ENCODE peak calls at places on chromosomes 16 and 17, in five cellular contexts. One of them, this sample, is unnamed.

GRCh38 chr16:84607694-84608093 is 10.2 kb downstream of the COTL1 start:
- DNase-seq in spleen: no peak
- DNase-seq in uterus: no peak
- DNase-seq in ovary: no peak
- DNase-seq in esophagus muscularis mucosa: no peak
- DNase-seq in this sample: no peak

GRCh38 chr16:89115216-89115949 is 21.7 kb downstream of the ACSF3 start:
- DNase-seq in spleen: peak; percentile 96
- DNase-seq in ovary: no peak
- DNase-seq in uterus: no peak
- DNase-seq in esophagus muscularis mucosa: peak; percentile 93
- DNase-seq in this sample: peak; percentile 49

GRCh38 chr17:72117470-72117747 is 3.4 kb upstream of the SOX9 start:
- DNase-seq in esophagus muscularis mucosa: no peak
- DNase-seq in uterus: no peak
- DNase-seq in ovary: no peak
- DNase-seq in spleen: no peak
- DNase-seq in this sample: no peak

GRCh38 chr16:50326835-50327465 is 41.8 kb downstream of the BRD7 start:
- DNase-seq in spleen: no peak
- DNase-seq in ovary: no peak
- DNase-seq in uterus: no peak
- DNase-seq in esophagus muscularis mucosa: no peak
- DNase-seq in this sample: no peak

GRCh38 chr17:38601539-38602351 is 4.0 kb downstream of the SRCIN1 start:
- DNase-seq in spleen: no peak
- DNase-seq in uterus: no peak
- DNase-seq in esophagus muscularis mucosa: no peak
- DNase-seq in ovary: no peak
- DNase-seq in this sample: no peak

GRCh38 chr17:34300652-34301390 is 15.3 kb downstream of the CCL11 start:
- DNase-seq in spleen: no peak
- DNase-seq in esophagus muscularis mucosa: no peak
- DNase-seq in ovary: no peak
- DNase-seq in uterus: no peak
- DNase-seq in this sample: no peak

GRCh38 chr16:88077328-88078108 is 126.3 kb downstream of the BANP start:
- DNase-seq in esophagus muscularis mucosa: no peak
- DNase-seq in spleen: peak; percentile 67
- DNase-seq in uterus: no peak
- DNase-seq in ovary: no peak
- DNase-seq in this sample: no peak

GRCh38 chr17:62981933-62982332 is 15.9 kb downstream of the TANC2 start:
- DNase-seq in esophagus muscularis mucosa: no peak
- DNase-seq in uterus: no peak
- DNase-seq in ovary: no peak
- DNase-seq in spleen: no peak
- DNase-seq in this sample: no peak

GRCh38 chr16:19131809-19132777 is 18.3 kb downstream of the ITPRIPL2 start:
- DNase-seq in ovary: no peak
- DNase-seq in spleen: no peak
- DNase-seq in uterus: no peak
- DNase-seq in esophagus muscularis mucosa: no peak
- DNase-seq in this sample: no peak

GRCh38 chr16:53130193-53131049 is 75.6 kb downstream of the CHD9 start:
- DNase-seq in ovary: peak; percentile 94
- DNase-seq in spleen: peak; percentile 99
- DNase-seq in uterus: peak; percentile 95
- DNase-seq in esophagus muscularis mucosa: peak; percentile 99
- DNase-seq in this sample: peak; percentile 97

GRCh38 chr17:67433248-67433924 is 56.3 kb downstream of the PITPNC1 start:
- DNase-seq in esophagus muscularis mucosa: no peak
- DNase-seq in ovary: no peak
- DNase-seq in uterus: no peak
- DNase-seq in spleen: no peak
- DNase-seq in this sample: no peak

GRCh38 chr16:5001571-5001970 is 32.2 kb downstream of the NAGPA start:
- DNase-seq in uterus: no peak
- DNase-seq in esophagus muscularis mucosa: no peak
- DNase-seq in spleen: peak; percentile 31
- DNase-seq in ovary: no peak
- DNase-seq in this sample: no peak

GRCh38 chr16:67449739-67450138 is 18.8 kb downstream of the HSD11B2 start:
- DNase-seq in spleen: no peak
- DNase-seq in ovary: peak; percentile 47
- DNase-seq in esophagus muscularis mucosa: no peak
- DNase-seq in uterus: peak; percentile 69
- DNase-seq in this sample: no peak

GRCh38 chr17:48051706-48052486 is 3.7 kb downstream of the NFE2L1 start:
- DNase-seq in esophagus muscularis mucosa: peak; percentile 93
- DNase-seq in ovary: peak; percentile 85
- DNase-seq in uterus: peak; percentile 74
- DNase-seq in spleen: peak; percentile 50
- DNase-seq in this sample: peak; percentile 77

GRCh38 chr17:40810505-40810904 is 10.7 kb upstream of the KRT28 start:
- DNase-seq in uterus: no peak
- DNase-seq in ovary: no peak
- DNase-seq in spleen: no peak
- DNase-seq in esophagus muscularis mucosa: no peak
- DNase-seq in this sample: no peak

GRCh38 chr16:60304725-60305124 is 1570.6 kb upstream of the GOT2 start:
- DNase-seq in esophagus muscularis mucosa: no peak
- DNase-seq in uterus: no peak
- DNase-seq in ovary: no peak
- DNase-seq in spleen: no peak
- DNase-seq in this sample: no peak

GRCh38 chr16:80993293-80993691 is 13.4 kb downstream of the CMC2 start:
- DNase-seq in spleen: no peak
- DNase-seq in uterus: no peak
- DNase-seq in ovary: no peak
- DNase-seq in esophagus muscularis mucosa: no peak
- DNase-seq in this sample: no peak

GRCh38 chr16:2149630-2150417 is 1.4 kb downstream of the RAB26 start:
- DNase-seq in esophagus muscularis mucosa: no peak
- DNase-seq in spleen: peak; percentile 69
- DNase-seq in ovary: no peak
- DNase-seq in uterus: no peak
- DNase-seq in this sample: no peak

GRCh38 chr17:30153463-30153862 is 36.8 kb downstream of the NSRP1 start:
- DNase-seq in uterus: no peak
- DNase-seq in spleen: no peak
- DNase-seq in ovary: no peak
- DNase-seq in esophagus muscularis mucosa: no peak
- DNase-seq in this sample: no peak

GRCh38 chr17:28944862-28945741 is 6.2 kb downstream of the PHF12 start:
- DNase-seq in spleen: no peak
- DNase-seq in ovary: no peak
- DNase-seq in uterus: no peak
- DNase-seq in esophagus muscularis mucosa: no peak
- DNase-seq in this sample: no peak

GRCh38 chr16:80085606-80086005 is 455.2 kb upstream of the DYNLRB2 start:
- DNase-seq in spleen: no peak
- DNase-seq in uterus: no peak
- DNase-seq in ovary: no peak
- DNase-seq in esophagus muscularis mucosa: no peak
- DNase-seq in this sample: no peak

GRCh38 chr16:85879975-85880831 is 18.8 kb upstream of the IRF8 start:
- DNase-seq in ovary: no peak
- DNase-seq in uterus: no peak
- DNase-seq in esophagus muscularis mucosa: no peak
- DNase-seq in spleen: no peak
- DNase-seq in this sample: no peak

GRCh38 chr17:927611-928461 is 51.7 kb downstream of the NXN start:
- DNase-seq in ovary: no peak
- DNase-seq in esophagus muscularis mucosa: no peak
- DNase-seq in spleen: no peak
- DNase-seq in uterus: peak; percentile 68
- DNase-seq in this sample: no peak

GRCh38 chr17:82804442-82805191 is 35.2 kb downstream of the ZNF750 start:
- DNase-seq in spleen: no peak
- DNase-seq in esophagus muscularis mucosa: peak; percentile 93
- DNase-seq in uterus: peak; percentile 94
- DNase-seq in ovary: peak; percentile 91
- DNase-seq in this sample: peak; percentile 41

GRCh38 chr16:60682219-60682618 is 1354.0 kb downstream of the CDH8 start:
- DNase-seq in spleen: no peak
- DNase-seq in uterus: no peak
- DNase-seq in ovary: no peak
- DNase-seq in esophagus muscularis mucosa: no peak
- DNase-seq in this sample: no peak

GRCh38 chr16:30472328-30472942 is at the start of gene ITGAL:
- DNase-seq in uterus: no peak
- DNase-seq in esophagus muscularis mucosa: no peak
- DNase-seq in spleen: peak; percentile 94
- DNase-seq in ovary: peak; percentile 19
- DNase-seq in this sample: no peak

GRCh38 chr17:36756695-36757094 is 155.3 kb downstream of the MRM1 start:
- DNase-seq in spleen: no peak
- DNase-seq in uterus: no peak
- DNase-seq in esophagus muscularis mucosa: no peak
- DNase-seq in ovary: no peak
- DNase-seq in this sample: no peak

GRCh38 chr16:35492225-35492624 is 2032.8 kb downstream of the TP53TG3F start:
- DNase-seq in uterus: no peak
- DNase-seq in spleen: no peak
- DNase-seq in esophagus muscularis mucosa: no peak
- DNase-seq in ovary: no peak
- DNase-seq in this sample: no peak
- H3K9me3 ChIP-seq in uterus: no peaks in the 10 kb centered on the region
- H3K9me3 ChIP-seq in spleen: no peaks in the 10 kb centered on the region
- H3K9me3 ChIP-seq in esophagus muscularis mucosa: no peaks in the 10 kb centered on the region
- H3K9me3 ChIP-seq in ovary: no peaks in the 10 kb centered on the region
- H3K9me3 ChIP-seq in this sample: no peaks in the 10 kb centered on the region

GRCh38 chr16:22948058-22948602 is 134.2 kb downstream of the HS3ST2 start:
- DNase-seq in ovary: no peak
- DNase-seq in esophagus muscularis mucosa: no peak
- DNase-seq in spleen: no peak
- DNase-seq in uterus: peak; percentile 15
- DNase-seq in this sample: no peak
- H3K4me3 ChIP-seq in ovary: no peak overlapping the region
- H3K4me3 ChIP-seq in esophagus muscularis mucosa: peak overlapping the region; percentile 39
- H3K4me3 ChIP-seq in spleen: no peak overlapping the region
- H3K4me3 ChIP-seq in uterus: no peak overlapping the region
- H3K4me3 ChIP-seq in this sample: peak overlapping the region; percentile 14

DNA sequence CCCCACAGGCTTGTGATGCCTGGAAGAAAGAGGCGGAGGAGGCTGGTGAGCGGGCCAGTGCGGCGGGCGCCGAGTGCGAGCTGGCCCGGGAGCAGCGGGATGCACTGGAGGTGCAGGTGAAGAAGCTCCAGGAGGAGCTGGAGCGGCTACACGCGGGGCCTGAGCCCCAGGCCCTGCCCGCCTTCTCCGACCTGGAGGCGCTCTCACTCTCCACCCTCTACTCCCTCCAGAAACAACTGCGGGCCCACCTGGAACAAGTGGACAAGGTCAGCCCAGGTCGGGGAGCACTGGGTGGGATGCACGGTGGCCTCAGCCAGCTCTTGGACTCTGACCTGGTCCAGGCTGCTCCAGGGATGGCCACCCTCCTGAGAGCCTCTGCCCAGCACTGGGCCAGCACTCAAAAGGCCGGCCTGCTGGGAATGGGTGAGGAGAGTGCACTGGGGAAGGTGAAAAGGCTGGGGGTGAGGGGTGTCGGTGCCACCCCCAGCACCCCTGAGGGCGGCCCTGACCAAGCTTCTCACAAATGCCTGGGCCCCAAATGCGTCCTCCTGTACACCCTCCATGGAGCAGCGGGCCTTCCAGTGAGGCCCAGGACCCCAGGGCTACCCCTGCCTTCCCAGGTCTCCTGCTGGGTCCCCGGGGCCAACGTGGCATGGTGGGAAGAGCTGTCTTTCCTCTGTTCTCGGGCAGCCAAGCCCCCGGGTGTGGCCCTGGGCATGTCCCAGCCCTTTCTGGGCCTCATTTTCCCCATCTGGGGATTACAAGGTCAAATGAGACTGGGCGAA is 20.8 kb downstream of the UNC13D start:
- DNase-seq in spleen: no peak
- DNase-seq in uterus: no peak
- DNase-seq in esophagus muscularis mucosa: no peak
- DNase-seq in ovary: peak; percentile 19
- DNase-seq in this sample: no peak
- TF ChIP-seq POLR2A in spleen: no peak
- TF ChIP-seq POLR2A in uterus: no peak
- TF ChIP-seq POLR2A in esophagus muscularis mucosa: no peak
- TF ChIP-seq POLR2A in ovary: no peak
- TF ChIP-seq POLR2A in this sample: no peak

DNA sequence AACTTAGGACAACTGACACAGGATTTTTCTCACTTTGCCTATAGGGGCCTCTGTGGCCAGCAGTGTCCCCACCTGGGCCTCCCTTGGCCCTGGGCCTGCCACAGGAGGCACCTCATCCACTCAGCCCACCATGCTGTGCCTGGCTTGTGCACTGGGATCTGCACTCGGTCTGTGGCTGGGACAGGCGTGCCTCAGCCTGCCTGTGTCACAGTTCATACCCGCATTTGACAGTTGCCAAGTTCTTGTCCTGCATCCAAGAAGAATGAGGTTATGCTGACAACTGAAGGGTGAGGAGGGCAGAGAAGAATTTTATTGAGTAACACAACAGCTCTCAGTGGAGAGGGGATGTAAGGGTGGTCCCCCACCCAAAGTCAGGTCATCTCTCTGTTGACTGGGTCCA is 36.0 kb downstream of the ZFP90 start:
- DNase-seq in esophagus muscularis mucosa: no peak
- DNase-seq in spleen: no peak
- DNase-seq in ovary: no peak
- DNase-seq in uterus: no peak
- DNase-seq in this sample: no peak
- H3K9me3 ChIP-seq in esophagus muscularis mucosa: peaks cover 86% of the 10 kb centered on the region
- H3K9me3 ChIP-seq in spleen: peaks cover 90% of the 10 kb centered on the region
- H3K9me3 ChIP-seq in ovary: no peaks in the 10 kb centered on the region
- H3K9me3 ChIP-seq in uterus: peaks cover 20% of the 10 kb centered on the region
- H3K9me3 ChIP-seq in this sample: peaks cover 93% of the 10 kb centered on the region

DNA sequence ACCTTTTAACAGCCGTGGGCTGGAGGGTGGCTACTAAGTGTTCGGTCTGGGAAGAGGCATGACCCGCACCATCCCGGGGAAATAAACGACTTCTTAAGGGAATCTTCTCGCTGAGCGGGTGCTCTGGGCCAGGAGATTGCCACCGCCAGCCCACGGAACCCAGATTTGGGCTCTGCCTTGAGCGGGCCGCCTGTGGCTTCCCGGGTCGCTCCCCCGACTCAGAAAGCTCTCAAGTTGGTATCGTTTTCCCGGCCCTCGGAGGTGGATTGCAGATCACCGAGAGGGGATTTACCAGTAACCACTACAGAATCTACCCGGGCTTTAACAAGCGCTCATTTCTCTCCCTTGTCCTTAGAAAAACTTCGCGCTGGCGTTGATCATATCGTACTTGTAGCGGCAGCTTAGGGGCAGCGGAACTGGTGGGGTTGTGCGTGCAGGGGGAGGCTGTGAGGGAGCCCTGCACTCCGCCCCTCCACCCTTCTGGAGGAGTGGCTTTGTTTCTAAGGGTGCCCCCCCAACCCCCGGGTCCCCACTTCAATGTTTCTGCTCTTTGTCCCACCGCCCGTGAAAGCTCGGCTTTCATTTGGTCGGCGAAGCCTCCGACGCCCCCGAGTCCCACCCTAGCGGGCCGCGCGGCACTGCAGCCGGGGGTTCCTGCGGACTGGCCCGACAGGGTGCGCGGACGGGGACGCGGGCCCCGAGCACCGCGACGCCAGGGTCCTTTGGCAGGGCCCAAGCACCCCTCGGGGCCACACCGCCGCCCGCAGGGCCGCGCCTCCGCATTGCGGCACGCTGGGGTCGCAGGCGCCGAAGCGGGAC is 3.6 kb upstream of the CBX4 start:
- DNase-seq in ovary: peak; percentile 68
- DNase-seq in esophagus muscularis mucosa: no peak
- DNase-seq in uterus: no peak
- DNase-seq in spleen: no peak
- DNase-seq in this sample: no peak
- H3K4me3 ChIP-seq in ovary: peak overlapping the region; percentile 46
- H3K4me3 ChIP-seq in esophagus muscularis mucosa: peak overlapping the region; percentile 59
- H3K4me3 ChIP-seq in uterus: peak overlapping the region; percentile 53
- H3K4me3 ChIP-seq in spleen: peak overlapping the region; percentile 26
- H3K4me3 ChIP-seq in this sample: peak overlapping the region; percentile 58